ENCODE peak calls at places on chromosomes 6 and 20, in nine cellular contexts. M, Q, J, K, D, P, O, U and X are unnamed samples.
A peak's percentile ranks its signal among the peaks of the same experiment; 100 is the strongest.

GRCh38 chr6:83169511-83169910 is 23.6 kb downstream of the PGM3 start:
- DNase-seq in D (peak; percentile 6), Q (no peak), U (no peak), K (no peak), J (no peak), P (no peak), M (no peak), O (no peak), X (no peak)

GRCh38 chr6:55299285-55299684 is 28.0 kb upstream of the GFRAL start:
- DNase-seq in Q (no peak), U (no peak), J (no peak), M (no peak), O (no peak), P (no peak), K (no peak), D (no peak), X (no peak)

GRCh38 chr20:3653921-3654320 is 9.3 kb downstream of the GFRA4 start:
- DNase-seq in P (no peak), K (no peak), M (no peak), U (no peak), J (no peak), O (no peak), D (no peak), Q (no peak), X (no peak)

GRCh38 chr6:11218827-11219826 is 13.3 kb downstream of the NEDD9 start:
- DNase-seq in M (peak; percentile 28), D (no peak), P (peak; percentile 53), O (peak; percentile 58), J (no peak), Q (peak; percentile 59), U (peak; percentile 99), K (no peak), X (no peak)

GRCh38 chr20:57288676-57289075 is 22.2 kb upstream of the BMP7 start:
- DNase-seq in U (no peak), D (no peak), P (no peak), M (no peak), Q (no peak), O (no peak), J (no peak), K (no peak), X (no peak)

GRCh38 chr6:20719980-20720379 is 185.7 kb downstream of the CDKAL1 start:
- DNase-seq in O (no peak), M (no peak), U (no peak), D (no peak), P (no peak), K (no peak), Q (no peak), J (no peak), X (no peak)

GRCh38 chr6:151276112-151276745 is 36.5 kb downstream of the AKAP12 start:
- DNase-seq in Q (peak; percentile 41), K (no peak), U (no peak), D (peak; percentile 95), J (peak; percentile 77), M (no peak), P (no peak), O (peak; percentile 80), X (no peak)

GRCh38 chr6:152094992-152095592 is 287.6 kb downstream of the ESR1 start:
- DNase-seq in P (peak; percentile 52), O (peak; percentile 91), U (peak; percentile 45), J (peak; percentile 99), Q (peak; percentile 54), K (no peak), D (peak; percentile 100), M (no peak), X (peak; percentile 92)

GRCh38 chr6:159758031-159759001 is 3.5 kb upstream of the ACAT2 start:
- DNase-seq in D (peak; percentile 57), U (peak; percentile 68), O (no peak), J (no peak), Q (no peak), K (no peak), M (no peak), P (no peak), X (no peak)

GRCh38 chr6:33277663-33278391 is 904 bp downstream of the B3GALT4 start:
- DNase-seq in D (no peak), K (no peak), O (peak; percentile 55), U (no peak), P (no peak), M (no peak), J (peak; percentile 7), Q (no peak), X (no peak)

GRCh38 chr6:20699402-20699801 is 165.1 kb downstream of the CDKAL1 start:
- DNase-seq in J (no peak), K (no peak), P (no peak), Q (no peak), U (no peak), D (no peak), O (no peak), M (no peak), X (no peak)

GRCh38 chr6:111987295-111987694 is 66.6 kb upstream of the CCN6 start:
- DNase-seq in K (no peak), O (no peak), P (no peak), M (no peak), Q (no peak), D (peak; percentile 79), U (no peak), J (no peak), X (no peak)

GRCh38 chr6:108847738-108848115 is 495 bp upstream of the ARMC2 start:
- DNase-seq in O (no peak), D (no peak), J (no peak), M (no peak), K (no peak), Q (no peak), P (no peak), U (no peak), X (no peak)

GRCh38 chr20:50387996-50388332 is 122.2 kb upstream of the PTPN1 start:
- DNase-seq in J (no peak), K (no peak), M (no peak), O (no peak), Q (no peak), D (no peak), P (no peak), U (no peak), X (no peak)

GRCh38 chr6:42451595-42452170 is at the start of gene TRERF1:
- DNase-seq in P (no peak), K (peak; percentile 67), O (peak; percentile 68), Q (peak; percentile 38), M (peak; percentile 78), U (no peak), D (peak; percentile 66), J (peak; percentile 85), X (peak; percentile 92)

GRCh38 chr6:11753798-11754197 is 24.8 kb downstream of the ADTRP start:
- DNase-seq in J (no peak), M (no peak), D (no peak), P (no peak), K (no peak), O (no peak), Q (no peak), U (no peak), X (no peak)

GRCh38 chr6:39865011-39865888 is 69.0 kb downstream of the MOCS1 start:
- DNase-seq in Q (peak; percentile 67), O (peak; percentile 81), D (peak; percentile 48), U (peak; percentile 74), P (peak; percentile 68), K (no peak), J (peak; percentile 57), M (peak; percentile 63), X (no peak)

GRCh38 chr20:39676236-39676635 is 714.1 kb downstream of the DHX35 start:
- DNase-seq in U (no peak), J (no peak), O (no peak), D (no peak), Q (no peak), M (no peak), P (no peak), K (no peak), X (no peak)

GRCh38 chr20:39670987-39671386 is 708.8 kb downstream of the DHX35 start:
- DNase-seq in M (no peak), K (no peak), O (no peak), D (no peak), U (no peak), P (no peak), Q (no peak), J (no peak), X (no peak)

GRCh38 chr20:39674842-39675241 is 712.7 kb downstream of the DHX35 start:
- DNase-seq in M (no peak), K (no peak), P (no peak), J (no peak), U (no peak), D (no peak), Q (no peak), O (no peak), X (no peak)

GRCh38 chr20:39676857-39677351 is 714.8 kb downstream of the DHX35 start:
- DNase-seq in P (no peak), O (no peak), D (peak; percentile 36), M (no peak), U (no peak), J (no peak), K (no peak), Q (no peak), X (no peak)
- TF ChIP-seq CTCF in P (peak; percentile 38), O (no peak), D (peak; percentile 63), M (peak; percentile 27), U (no peak), J (no peak), K (peak; percentile 44), Q (no peak), X (no peak)

DNA sequence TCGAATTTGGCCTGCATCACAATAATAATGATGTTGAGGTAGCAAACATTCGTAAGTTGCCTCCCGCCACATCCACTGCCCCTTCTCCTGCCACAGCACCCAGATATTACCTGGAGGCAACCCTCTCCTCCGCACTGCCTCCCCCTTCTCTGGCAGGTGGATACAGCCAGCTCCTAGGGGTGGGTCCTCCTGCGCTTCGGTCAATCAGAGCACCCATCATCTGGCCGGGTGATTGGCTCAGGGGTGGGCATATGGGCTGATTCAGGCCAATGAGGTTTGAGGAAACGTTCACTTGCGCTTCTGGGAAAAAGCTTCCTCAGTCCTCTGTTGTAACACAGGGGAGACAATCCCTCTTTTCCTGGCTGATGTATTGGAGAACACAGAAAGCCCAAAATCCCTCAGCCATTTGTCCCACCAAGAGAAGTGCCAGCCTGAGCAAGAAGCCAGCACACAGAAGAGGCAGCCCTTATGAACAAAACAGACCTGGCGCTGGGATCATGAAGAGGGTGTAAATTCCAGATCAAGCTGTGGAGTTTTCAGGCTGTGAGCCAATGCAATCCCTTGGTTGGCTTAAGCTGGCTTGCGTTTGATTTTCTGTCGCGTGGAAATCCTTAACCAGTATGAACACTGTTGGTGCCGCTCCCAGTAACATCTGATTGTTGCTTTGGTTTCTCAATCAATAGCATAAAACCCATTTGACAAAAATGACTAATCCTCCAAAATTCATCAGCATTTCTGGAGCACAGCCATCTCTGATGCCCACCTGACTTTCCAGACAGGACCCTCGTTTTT is 82.2 kb downstream of the PRDM1 start:
- DNase-seq in Q (no peak), P (no peak), U (no peak), J (no peak), M (no peak), D (peak; percentile 41), K (no peak), O (no peak), X (peak; percentile 60)
- H3K4me3 ChIP-seq in Q (no peak overlapping the region), P (no peak overlapping the region), U (no peak overlapping the region), J (no peak overlapping the region), M (no peak overlapping the region), D (no peak overlapping the region), K (no peak overlapping the region), O (peak overlapping the region; percentile 45), X (no peak overlapping the region)

GRCh38 chr6:100126682-100127484 is 132.9 kb upstream of the MCHR2 start:
- DNase-seq in M (no peak), J (no peak), O (no peak), D (no peak), P (no peak), U (no peak), K (no peak), Q (no peak), X (no peak)
- TF ChIP-seq CTCF in M (no peak), J (no peak), O (no peak), D (no peak), P (no peak), U (no peak), K (no peak), Q (no peak), X (no peak)

GRCh38 chr6:27777126-27777525 is 135.1 kb downstream of the OR2B2 start:
- DNase-seq in O (no peak), Q (no peak), M (no peak), J (no peak), K (no peak), D (no peak), U (no peak), P (no peak), X (peak; percentile 45)
- H3K4me3 ChIP-seq in O (no peak overlapping the region), Q (no peak overlapping the region), M (no peak overlapping the region), J (no peak overlapping the region), K (no peak overlapping the region), D (no peak overlapping the region), U (peak overlapping the region; percentile 50), P (no peak overlapping the region), X (no peak overlapping the region)